ENCODE peak calls at places on chromosomes 16 and 17, in four cellular contexts. One of them, this sample, is unnamed.

GRCh38 chr16:85372627-85373372 is 240.3 kb upstream of the GSE1 start:
- DNase-seq in brain microvascular endothelial cell: peak; percentile 68
- DNase-seq in BJ: peak; percentile 47
- DNase-seq in neural progenitor cell: no peak
- DNase-seq in this sample: no peak

GRCh38 chr16:61362583-61362982 is 673.7 kb downstream of the CDH8 start:
- DNase-seq in neural progenitor cell: no peak
- DNase-seq in brain microvascular endothelial cell: no peak
- DNase-seq in BJ: no peak
- DNase-seq in this sample: no peak

GRCh38 chr17:7932949-7933348 is 943 bp downstream of the CNTROB start:
- DNase-seq in BJ: no peak
- DNase-seq in brain microvascular endothelial cell: peak; percentile 68
- DNase-seq in neural progenitor cell: peak; percentile 67
- DNase-seq in this sample: peak; percentile 32

GRCh38 chr17:34850964-34851363 is 110.3 kb downstream of the CCT6B start:
- DNase-seq in brain microvascular endothelial cell: no peak
- DNase-seq in BJ: no peak
- DNase-seq in neural progenitor cell: no peak
- DNase-seq in this sample: no peak

GRCh38 chr16:89485701-89486246 is 4.6 kb downstream of the ANKRD11 start:
- DNase-seq in BJ: no peak
- DNase-seq in brain microvascular endothelial cell: no peak
- DNase-seq in neural progenitor cell: no peak
- DNase-seq in this sample: no peak

GRCh38 chr16:78437352-78437968 is 338.0 kb downstream of the WWOX start:
- DNase-seq in BJ: no peak
- DNase-seq in brain microvascular endothelial cell: no peak
- DNase-seq in neural progenitor cell: peak; percentile 69
- DNase-seq in this sample: no peak

GRCh38 chr17:17963694-17964436 is 8.3 kb downstream of the TOM1L2 start:
- DNase-seq in neural progenitor cell: no peak
- DNase-seq in brain microvascular endothelial cell: no peak
- DNase-seq in BJ: no peak
- DNase-seq in this sample: no peak

GRCh38 chr17:79406316-79406715 is 204.5 kb downstream of the RBFOX3 start:
- DNase-seq in brain microvascular endothelial cell: no peak
- DNase-seq in BJ: no peak
- DNase-seq in neural progenitor cell: no peak
- DNase-seq in this sample: no peak

GRCh38 chr16:10831899-10832886 is 13.6 kb upstream of the TVP23A start:
- DNase-seq in neural progenitor cell: no peak
- DNase-seq in BJ: no peak
- DNase-seq in brain microvascular endothelial cell: no peak
- DNase-seq in this sample: no peak

GRCh38 chr17:72120878-72121163 is at the start of gene SOX9:
- DNase-seq in neural progenitor cell: peak; percentile 94
- DNase-seq in brain microvascular endothelial cell: peak; percentile 93
- DNase-seq in BJ: peak; percentile 53
- DNase-seq in this sample: no peak

GRCh38 chr16:20175358-20175757 is 101.7 kb upstream of the GPR139 start:
- DNase-seq in brain microvascular endothelial cell: no peak
- DNase-seq in neural progenitor cell: no peak
- DNase-seq in BJ: no peak
- DNase-seq in this sample: no peak

GRCh38 chr17:8192070-8192815 is 2.3 kb upstream of the BORCS6 start:
- DNase-seq in BJ: no peak
- DNase-seq in neural progenitor cell: peak; percentile 93
- DNase-seq in brain microvascular endothelial cell: peak; percentile 93
- DNase-seq in this sample: peak; percentile 86

GRCh38 chr17:36000730-36001108 is 634 bp downstream of the CCL15 start:
- DNase-seq in BJ: no peak
- DNase-seq in brain microvascular endothelial cell: no peak
- DNase-seq in neural progenitor cell: no peak
- DNase-seq in this sample: no peak

GRCh38 chr17:67680445-67681224 is 37.1 kb upstream of the NOL11 start:
- DNase-seq in brain microvascular endothelial cell: no peak
- DNase-seq in BJ: no peak
- DNase-seq in neural progenitor cell: no peak
- DNase-seq in this sample: no peak

DNA sequence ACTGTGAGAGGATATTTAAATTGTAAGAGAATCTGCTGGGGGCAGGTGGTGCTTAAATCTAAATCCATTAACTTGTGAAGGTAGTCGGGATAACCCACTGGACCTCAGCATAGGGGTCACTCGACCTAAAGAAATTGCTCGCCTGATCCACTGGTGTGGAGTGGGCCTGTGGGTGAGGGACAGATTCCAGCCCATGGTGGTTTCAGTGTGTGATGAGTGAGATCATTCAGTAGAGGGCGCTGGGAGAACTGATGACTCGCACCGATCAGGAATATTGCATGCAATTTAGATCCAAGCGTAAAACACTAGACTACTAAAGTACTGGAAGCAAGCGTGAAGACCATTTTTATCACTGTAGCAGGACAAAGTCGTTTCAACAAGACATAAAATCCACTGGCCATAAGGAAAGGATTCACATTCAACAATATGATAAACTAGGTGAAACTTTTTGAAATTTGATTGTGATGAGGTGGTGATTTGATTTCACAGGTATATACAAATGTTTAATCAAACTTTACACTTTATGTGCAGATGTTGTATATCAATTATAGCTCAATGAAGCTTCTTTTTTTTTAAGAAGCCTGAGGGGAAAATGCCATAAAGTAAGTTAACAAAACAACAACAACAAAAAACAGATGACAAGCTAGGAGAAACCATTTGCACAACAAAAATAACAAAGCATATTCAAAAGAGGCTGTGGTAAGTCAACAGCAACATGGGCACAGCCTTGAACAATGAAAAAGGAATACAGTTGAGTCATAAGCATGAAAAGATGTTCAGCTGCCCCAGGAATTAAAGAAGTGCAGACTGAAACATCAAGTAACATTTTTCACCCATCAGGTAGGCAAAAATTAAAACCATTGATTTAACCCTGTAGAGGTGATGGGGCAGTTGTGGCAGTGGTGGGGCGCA is 7.5 kb upstream of the TMEM170A start:
- DNase-seq in neural progenitor cell: peak; percentile 69
- DNase-seq in BJ: no peak
- DNase-seq in brain microvascular endothelial cell: peak; percentile 63
- DNase-seq in this sample: peak; percentile 42
- TF ChIP-seq CTCF in neural progenitor cell: peak; percentile 72
- TF ChIP-seq CTCF in BJ: peak; percentile 78
- TF ChIP-seq CTCF in brain microvascular endothelial cell: peak; percentile 86
- TF ChIP-seq CTCF in this sample: peak; percentile 71

DNA sequence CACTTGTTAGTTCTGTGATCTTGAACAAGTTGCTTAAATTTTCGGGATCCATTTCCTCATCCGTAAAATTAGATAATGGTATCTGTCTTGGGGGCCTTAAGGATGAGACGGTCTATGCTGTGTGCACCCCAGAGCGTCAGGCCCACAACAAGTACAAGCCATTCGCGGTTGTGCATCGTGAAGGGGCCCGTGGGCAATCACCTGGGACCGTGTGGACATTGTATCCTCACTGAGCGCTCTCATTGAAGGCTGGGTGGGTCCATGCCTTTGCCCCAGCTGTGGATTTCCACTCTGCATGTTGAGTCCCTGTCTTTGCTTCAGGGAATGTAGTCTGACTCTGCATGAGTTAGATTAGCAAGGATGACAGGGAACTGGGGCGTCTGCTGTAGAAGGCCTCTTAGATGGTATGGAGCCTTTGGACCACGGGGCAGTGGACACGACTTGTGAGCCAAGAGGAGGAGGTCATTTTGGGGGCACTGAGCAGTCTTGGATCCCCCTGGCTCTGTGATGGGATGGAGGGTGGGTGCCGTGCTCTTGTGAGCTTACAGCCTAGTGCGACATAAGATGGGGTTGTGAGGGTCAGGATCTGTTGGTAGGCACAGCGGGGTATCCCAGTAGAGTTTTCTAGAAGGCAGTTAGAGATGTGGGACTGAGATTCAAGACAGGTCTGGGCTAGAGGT is 89.5 kb downstream of the SNX29 start:
- DNase-seq in BJ: no peak
- DNase-seq in brain microvascular endothelial cell: no peak
- DNase-seq in neural progenitor cell: no peak
- DNase-seq in this sample: no peak
- H3K4me3 ChIP-seq in BJ: no peak overlapping the region
- H3K4me3 ChIP-seq in brain microvascular endothelial cell: no peak overlapping the region
- H3K4me3 ChIP-seq in neural progenitor cell: no peak overlapping the region
- H3K4me3 ChIP-seq in this sample: no peak overlapping the region

GRCh38 chr16:23048164-23048563 is 101.1 kb downstream of the USP31 start:
- DNase-seq in BJ: no peak
- DNase-seq in brain microvascular endothelial cell: no peak
- DNase-seq in neural progenitor cell: no peak
- DNase-seq in this sample: no peak
- TF ChIP-seq CTCF in BJ: no peak
- TF ChIP-seq CTCF in brain microvascular endothelial cell: no peak
- TF ChIP-seq CTCF in neural progenitor cell: peak; percentile 17
- TF ChIP-seq CTCF in this sample: no peak

GRCh38 chr16:59597269-59597668 is 863.2 kb upstream of the GOT2 start:
- DNase-seq in brain microvascular endothelial cell: peak; percentile 43
- DNase-seq in neural progenitor cell: no peak
- DNase-seq in BJ: no peak
- DNase-seq in this sample: no peak

GRCh38 chr16:59605706-59606105 is 871.6 kb upstream of the GOT2 start:
- DNase-seq in neural progenitor cell: no peak
- DNase-seq in brain microvascular endothelial cell: no peak
- DNase-seq in BJ: no peak
- DNase-seq in this sample: no peak

GRCh38 chr16:59604331-59604730 is 870.2 kb upstream of the GOT2 start:
- DNase-seq in BJ: no peak
- DNase-seq in neural progenitor cell: no peak
- DNase-seq in brain microvascular endothelial cell: no peak
- DNase-seq in this sample: no peak

DNA sequence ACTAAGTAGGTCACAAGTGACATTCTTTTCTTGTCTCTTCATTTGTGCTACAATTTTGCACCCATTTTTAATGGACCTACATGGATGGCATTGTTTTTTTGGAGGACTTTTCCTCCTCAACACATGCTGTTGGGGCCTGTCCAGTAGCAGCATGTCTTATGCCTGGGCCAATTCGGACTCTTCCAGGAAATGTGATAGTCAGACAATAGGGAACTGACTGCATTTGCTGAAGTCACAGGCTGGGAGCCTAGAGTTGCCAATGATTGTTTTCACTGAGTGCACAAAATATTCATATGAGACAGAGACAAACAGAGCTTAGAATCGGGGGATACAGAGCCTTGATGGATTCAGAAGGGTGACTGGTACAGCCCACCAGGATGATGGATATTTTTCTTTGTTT is 867.3 kb upstream of the GOT2 start:
- DNase-seq in brain microvascular endothelial cell: no peak
- DNase-seq in BJ: no peak
- DNase-seq in neural progenitor cell: no peak
- DNase-seq in this sample: no peak
- H3K4me3 ChIP-seq in brain microvascular endothelial cell: no peak overlapping the region
- H3K4me3 ChIP-seq in BJ: no peak overlapping the region
- H3K4me3 ChIP-seq in neural progenitor cell: no peak overlapping the region
- H3K4me3 ChIP-seq in this sample: no peak overlapping the region

GRCh38 chr17:81712468-81713003 is 452 bp downstream of the SLC25A10 start:
- DNase-seq in neural progenitor cell: peak; percentile 60
- DNase-seq in brain microvascular endothelial cell: no peak
- DNase-seq in BJ: no peak
- DNase-seq in this sample: no peak
- TF ChIP-seq CTCF in neural progenitor cell: peak; percentile 23
- TF ChIP-seq CTCF in brain microvascular endothelial cell: peak; percentile 17
- TF ChIP-seq CTCF in BJ: peak; percentile 33
- TF ChIP-seq CTCF in this sample: no peak

GRCh38 chr17:77824102-77824779 is 134.3 kb upstream of the TNRC6C start:
- DNase-seq in BJ: no peak
- DNase-seq in brain microvascular endothelial cell: no peak
- DNase-seq in neural progenitor cell: no peak
- DNase-seq in this sample: no peak
- H3K4me3 ChIP-seq in BJ: no peak overlapping the region
- H3K4me3 ChIP-seq in brain microvascular endothelial cell: no peak overlapping the region
- H3K4me3 ChIP-seq in neural progenitor cell: no peak overlapping the region
- H3K4me3 ChIP-seq in this sample: no peak overlapping the region

GRCh38 chr16:87592018-87592712 is 10.1 kb upstream of the JPH3 start:
- DNase-seq in brain microvascular endothelial cell: no peak
- DNase-seq in neural progenitor cell: no peak
- DNase-seq in BJ: no peak
- DNase-seq in this sample: no peak

GRCh38 chr16:87597324-87597830 is 4.9 kb upstream of the JPH3 start:
- DNase-seq in neural progenitor cell: no peak
- DNase-seq in BJ: no peak
- DNase-seq in brain microvascular endothelial cell: no peak
- DNase-seq in this sample: no peak

GRCh38 chr16:87595712-87596111 is 6.6 kb upstream of the JPH3 start:
- DNase-seq in neural progenitor cell: no peak
- DNase-seq in brain microvascular endothelial cell: no peak
- DNase-seq in BJ: no peak
- DNase-seq in this sample: no peak

GRCh38 chr16:87598431-87598830 is 3.9 kb upstream of the JPH3 start:
- DNase-seq in BJ: no peak
- DNase-seq in neural progenitor cell: no peak
- DNase-seq in brain microvascular endothelial cell: peak; percentile 45
- DNase-seq in this sample: no peak

GRCh38 chr16:87593710-87594258 is 8.5 kb upstream of the JPH3 start:
- DNase-seq in neural progenitor cell: no peak
- DNase-seq in BJ: no peak
- DNase-seq in brain microvascular endothelial cell: no peak
- DNase-seq in this sample: no peak
- TF ChIP-seq CTCF in neural progenitor cell: no peak
- TF ChIP-seq CTCF in BJ: no peak
- TF ChIP-seq CTCF in brain microvascular endothelial cell: no peak
- TF ChIP-seq CTCF in this sample: no peak

DNA sequence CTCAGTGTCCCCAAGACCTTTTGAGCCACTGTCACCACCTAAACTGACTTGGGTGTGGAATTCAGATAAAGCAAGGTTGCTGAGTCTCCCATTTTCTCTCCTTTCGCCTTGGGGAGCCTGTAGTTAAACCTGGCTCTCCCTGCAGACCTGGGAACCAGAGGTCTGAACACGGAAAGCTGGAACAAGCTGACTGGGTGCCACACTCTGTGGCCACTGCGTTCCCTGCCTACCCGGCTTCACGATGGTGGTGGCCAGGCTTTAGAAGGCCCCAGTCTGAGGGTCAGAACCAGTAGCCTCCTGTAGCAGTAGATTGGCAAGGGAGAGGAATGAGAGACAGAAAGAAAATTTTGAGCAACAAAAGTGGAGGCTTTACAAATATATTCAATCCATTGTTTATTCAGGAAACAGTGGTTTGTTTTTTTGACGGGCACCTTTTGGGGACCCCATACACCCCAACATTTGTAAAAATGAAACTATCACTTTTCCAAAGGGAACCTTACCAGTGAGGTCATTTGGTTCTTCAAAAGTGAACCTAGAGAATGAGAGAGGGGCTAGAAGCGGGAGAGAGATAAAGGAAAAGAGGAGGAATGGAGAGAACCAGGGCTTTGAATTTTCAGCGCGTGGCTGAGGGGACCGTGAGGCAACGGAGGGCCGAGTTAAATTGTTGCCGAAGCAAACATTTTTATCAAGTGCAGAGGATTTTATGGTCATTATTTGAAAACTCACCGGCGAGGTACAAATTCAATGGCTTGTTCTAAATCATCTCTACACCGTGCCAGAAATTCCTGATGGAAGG is 1.8 kb upstream of the HOXB8 start:
- DNase-seq in BJ: no peak
- DNase-seq in neural progenitor cell: no peak
- DNase-seq in brain microvascular endothelial cell: no peak
- DNase-seq in this sample: no peak
- H3K4me3 ChIP-seq in BJ: no peak overlapping the region
- H3K4me3 ChIP-seq in neural progenitor cell: no peak overlapping the region
- H3K4me3 ChIP-seq in brain microvascular endothelial cell: no peak overlapping the region
- H3K4me3 ChIP-seq in this sample: no peak overlapping the region

This sample was measured in HFF-Myc.